ENCODE peak calls at places on chromosome 21, in six cellular contexts. One of them, this sample, is unnamed.

GRCh38 chr21:38805282-38806152 is at the start of gene ETS2:
- DNase-seq in RWPE1: peak
- DNase-seq in C1 segment of cervical spinal cord: peak
- DNase-seq in gastrocnemius medialis: peak
- DNase-seq in GM04503: peak
- DNase-seq in endothelial cell: peak
- DNase-seq in this sample: no peak

GRCh38 chr21:15592271-15592860 is 137.4 kb upstream of the USP25 start:
- DNase-seq in endothelial cell: peak
- DNase-seq in C1 segment of cervical spinal cord: no peak
- DNase-seq in GM04503: no peak
- DNase-seq in gastrocnemius medialis: no peak
- DNase-seq in RWPE1: peak
- DNase-seq in this sample: peak

GRCh38 chr21:25350056-25350455 is 257.2 kb downstream of the MRPL39 start:
- DNase-seq in RWPE1: no peak
- DNase-seq in C1 segment of cervical spinal cord: no peak
- DNase-seq in endothelial cell: peak
- DNase-seq in GM04503: no peak
- DNase-seq in gastrocnemius medialis: no peak
- DNase-seq in this sample: no peak

GRCh38 chr21:27164208-27165172 is 197.6 kb upstream of the ADAMTS5 start:
- DNase-seq in endothelial cell: no peak
- DNase-seq in C1 segment of cervical spinal cord: no peak
- DNase-seq in GM04503: no peak
- DNase-seq in RWPE1: no peak
- DNase-seq in gastrocnemius medialis: no peak
- DNase-seq in this sample: no peak

GRCh38 chr21:35990609-35991008 is 69.7 kb downstream of the SETD4 start:
- DNase-seq in C1 segment of cervical spinal cord: no peak
- DNase-seq in GM04503: no peak
- DNase-seq in RWPE1: no peak
- DNase-seq in gastrocnemius medialis: no peak
- DNase-seq in endothelial cell: no peak
- DNase-seq in this sample: no peak

GRCh38 chr21:17416139-17416538 is 96.7 kb upstream of the CXADR start:
- DNase-seq in endothelial cell: no peak
- DNase-seq in gastrocnemius medialis: no peak
- DNase-seq in C1 segment of cervical spinal cord: no peak
- DNase-seq in GM04503: no peak
- DNase-seq in RWPE1: no peak
- DNase-seq in this sample: no peak

GRCh38 chr21:24110846-24111245 is 1496.4 kb downstream of the MRPL39 start:
- DNase-seq in C1 segment of cervical spinal cord: no peak
- DNase-seq in gastrocnemius medialis: no peak
- DNase-seq in endothelial cell: no peak
- DNase-seq in RWPE1: no peak
- DNase-seq in GM04503: no peak
- DNase-seq in this sample: peak

GRCh38 chr21:43727571-43728466 is 8.9 kb downstream of the PDXK start:
- DNase-seq in GM04503: no peak
- DNase-seq in C1 segment of cervical spinal cord: no peak
- DNase-seq in gastrocnemius medialis: no peak
- DNase-seq in endothelial cell: no peak
- DNase-seq in RWPE1: no peak
- DNase-seq in this sample: no peak

GRCh38 chr21:37658994-37659458 is 257.2 kb downstream of the KCNJ6 start:
- DNase-seq in RWPE1: peak
- DNase-seq in GM04503: peak
- DNase-seq in gastrocnemius medialis: peak
- DNase-seq in C1 segment of cervical spinal cord: no peak
- DNase-seq in endothelial cell: no peak
- DNase-seq in this sample: no peak

GRCh38 chr21:35159881-35160280 is 110.8 kb upstream of the RUNX1 start:
- DNase-seq in gastrocnemius medialis: no peak
- DNase-seq in endothelial cell: no peak
- DNase-seq in RWPE1: peak
- DNase-seq in GM04503: no peak
- DNase-seq in C1 segment of cervical spinal cord: no peak
- DNase-seq in this sample: no peak

GRCh38 chr21:46374761-46375389 is 50.9 kb downstream of the PCNT start:
- DNase-seq in GM04503: no peak
- DNase-seq in C1 segment of cervical spinal cord: no peak
- DNase-seq in gastrocnemius medialis: peak
- DNase-seq in RWPE1: no peak
- DNase-seq in endothelial cell: no peak
- DNase-seq in this sample: no peak

GRCh38 chr21:45545236-45545570 is 3.0 kb upstream of the SLC19A1 start:
- DNase-seq in C1 segment of cervical spinal cord: no peak
- DNase-seq in endothelial cell: no peak
- DNase-seq in RWPE1: no peak
- DNase-seq in gastrocnemius medialis: no peak
- DNase-seq in GM04503: no peak
- DNase-seq in this sample: no peak

GRCh38 chr21:35048706-35049617 is at the start of gene RUNX1:
- DNase-seq in RWPE1: peak
- DNase-seq in endothelial cell: no peak
- DNase-seq in GM04503: peak
- DNase-seq in gastrocnemius medialis: peak
- DNase-seq in C1 segment of cervical spinal cord: peak
- DNase-seq in this sample: no peak

GRCh38 chr21:41283211-41283818 is 33.3 kb upstream of the FAM3B start:
- DNase-seq in endothelial cell: peak
- DNase-seq in GM04503: peak
- DNase-seq in C1 segment of cervical spinal cord: no peak
- DNase-seq in RWPE1: peak
- DNase-seq in gastrocnemius medialis: peak
- DNase-seq in this sample: peak

GRCh38 chr21:32572574-32573420 is 12.5 kb downstream of the TCP10L start:
- DNase-seq in GM04503: no peak
- DNase-seq in endothelial cell: no peak
- DNase-seq in RWPE1: no peak
- DNase-seq in gastrocnemius medialis: no peak
- DNase-seq in C1 segment of cervical spinal cord: no peak
- DNase-seq in this sample: no peak

GRCh38 chr21:34129039-34129891 is 55.9 kb downstream of the MRPS6 start:
- DNase-seq in RWPE1: peak
- DNase-seq in C1 segment of cervical spinal cord: peak
- DNase-seq in endothelial cell: peak
- DNase-seq in GM04503: peak
- DNase-seq in gastrocnemius medialis: peak
- DNase-seq in this sample: peak

This sample was measured in SK-N-MC.